ENCODE peak calls at places on chromosomes 3 and 15, in seven cellular contexts. B is epithelial cell of esophagus; M is pancreas; V is heart right ventricle; C is HTR-8/SVneo; H is activated naive CD8-positive, alpha-beta T cell treated with anti-CD3 and anti-CD28 coated beads, Interleukin-2, amount 50 U/mL, for 16 hours; D is dorsolateral prefrontal cortex. O is an unnamed sample.

GRCh38 chr3:186024210-186024609 is 84.7 kb downstream of the ETV5 start:
- DNase-seq in M (no peak), V (peak), D (peak), B (no peak), C (no peak), H (no peak), O (no peak)

GRCh38 chr3:196431193-196432136 is 762 bp downstream of the UBXN7 start:
- DNase-seq in D (peak), C (peak), M (peak), B (peak), H (no peak), V (peak), O (no peak)

GRCh38 chr3:130411310-130411709 is 65.8 kb downstream of the COL6A5 start:
- DNase-seq in D (no peak), C (no peak), B (no peak), V (no peak), M (no peak), H (no peak), O (no peak)

GRCh38 chr3:177961784-177962183 is 574.5 kb upstream of the KCNMB2 start:
- DNase-seq in B (no peak), D (no peak), M (no peak), V (no peak), H (no peak), C (no peak), O (no peak)

GRCh38 chr3:77536038-77536775 is 496.3 kb downstream of the ROBO2 start:
- DNase-seq in V (no peak), H (no peak), C (no peak), D (no peak), M (no peak), B (peak), O (no peak)

GRCh38 chr3:126349611-126350501 is 7.4 kb downstream of the KLF15 start:
- DNase-seq in D (no peak), M (peak), H (no peak), B (no peak), V (no peak), C (no peak), O (no peak)

GRCh38 chr3:48404440-48405342 is 25.2 kb downstream of the PLXNB1 start:
- DNase-seq in M (peak), B (no peak), V (no peak), H (no peak), D (no peak), C (no peak), O (no peak)

GRCh38 chr3:126342211-126342610 is 15.0 kb downstream of the KLF15 start:
- DNase-seq in D (no peak), H (no peak), B (no peak), V (no peak), M (peak), C (no peak), O (no peak)

GRCh38 chr15:65110676-65111292 is 4.2 kb downstream of the UBAP1L start:
- DNase-seq in H (no peak), M (no peak), B (peak), C (peak), V (no peak), D (no peak), O (no peak)

GRCh38 chr15:65105038-65105437 is 10.0 kb downstream of the UBAP1L start:
- DNase-seq in M (no peak), V (no peak), C (no peak), D (no peak), H (no peak), B (no peak), O (no peak)

GRCh38 chr15:64013179-64014043 is 32.9 kb downstream of the DAPK2 start:
- DNase-seq in H (no peak), B (peak), V (no peak), D (no peak), C (no peak), M (no peak), O (no peak)

GRCh38 chr3:52031896-52032295 is 24.5 kb downstream of the DUSP7 start:
- DNase-seq in V (no peak), H (no peak), M (no peak), D (no peak), C (no peak), B (no peak), O (no peak)

GRCh38 chr3:141368062-141368924 is at the start of gene ZBTB38:
- DNase-seq in V (peak), C (peak), H (no peak), D (peak), B (peak), M (peak), O (peak)

GRCh38 chr3:69831737-69832136 is 92.5 kb downstream of the MITF start:
- DNase-seq in M (no peak), V (no peak), D (no peak), B (no peak), H (no peak), C (no peak), O (no peak)

GRCh38 chr3:23807161-23808015 is 1.6 kb downstream of the UBE2E1 start:
- DNase-seq in H (no peak), C (no peak), V (no peak), D (no peak), M (no peak), B (peak), O (no peak)

GRCh38 chr3:29557186-29557585 is 276.3 kb downstream of the RBMS3 start:
- DNase-seq in B (no peak), H (no peak), M (no peak), V (no peak), D (no peak), C (no peak), O (no peak)

GRCh38 chr3:108642526-108642925 is 53.0 kb downstream of the DZIP3 start:
- DNase-seq in M (no peak), V (no peak), D (no peak), C (no peak), H (no peak), B (no peak), O (no peak)

GRCh38 chr3:15295506-15295905 is 36.9 kb downstream of the SH3BP5 start:
- DNase-seq in H (no peak), C (no peak), V (no peak), D (no peak), M (no peak), B (peak), O (no peak)

GRCh38 chr3:197367081-197367780 is 68.8 kb upstream of the DLG1 start:
- DNase-seq in H (no peak), V (no peak), D (no peak), C (no peak), B (peak), M (no peak), O (no peak)

GRCh38 chr3:134008630-134009156 is 21.0 kb downstream of the SLCO2A1 start:
- DNase-seq in B (peak), C (peak), H (no peak), M (no peak), D (no peak), V (no peak), O (no peak)

GRCh38 chr3:15313461-15313860 is 18.9 kb downstream of the SH3BP5 start:
- DNase-seq in B (no peak), C (no peak), H (no peak), V (no peak), D (no peak), M (no peak), O (no peak)